ENCODE peak calls at places on chromosome 1, in eight cellular contexts. S is substantia nigra; O is cardiac fibroblast; E is activated CD4-positive, alpha-beta T cell treated with anti-CD3 and anti-CD28 coated beads, Interleukin-2, amount 50 U/mL, for 24 hours; L is AG10803; W is HS-5; Y is sciatic nerve; K is activated naive CD8-positive, alpha-beta T cell treated with anti-CD3 and anti-CD28 coated beads, Interleukin-2, amount 10 ng/mL, durations not matched to agents 7 days and 5 days. J is an unnamed sample.

GRCh38 chr1:53402891-53403655 is 56.1 kb upstream of the DMRTB1 start:
- DNase-seq in S (no peak), O (no peak), E (no peak), L (no peak), W (no peak), Y (peak), K (no peak), J (no peak)

GRCh38 chr1:103265551-103265950 is 157.2 kb upstream of the COL11A1 start:
- DNase-seq in S (no peak), O (peak), E (no peak), L (peak), W (no peak), Y (no peak), K (no peak), J (no peak)

GRCh38 chr1:168737446-168737845 is 8.4 kb upstream of the DPT start:
- DNase-seq in S (no peak), O (no peak), E (no peak), L (no peak), W (no peak), Y (no peak), K (no peak), J (no peak)

GRCh38 chr1:24426738-24427468 is 11.3 kb downstream of the NIPAL3 start:
- DNase-seq in S (no peak), O (no peak), E (no peak), L (no peak), W (no peak), Y (no peak), K (no peak), J (no peak)

GRCh38 chr1:31745898-31746668 is 18.1 kb downstream of the ADGRB2 start:
- DNase-seq in S (no peak), O (peak), E (no peak), L (no peak), W (no peak), Y (no peak), K (no peak), J (no peak)

GRCh38 chr1:211800925-211801607 is 29.5 kb downstream of the LPGAT1 start:
- DNase-seq in S (no peak), O (no peak), E (no peak), L (no peak), W (no peak), Y (no peak), K (no peak), J (no peak)

GRCh38 chr1:78760858-78761257 is 111.2 kb downstream of the IFI44 start:
- DNase-seq in S (no peak), O (no peak), E (no peak), L (no peak), W (no peak), Y (no peak), K (no peak), J (no peak)

GRCh38 chr1:55213885-55214213 is 1.3 kb downstream of the USP24 start:
- DNase-seq in S (no peak), O (no peak), E (no peak), L (no peak), W (no peak), Y (peak), K (peak), J (no peak)

GRCh38 chr1:238177960-238178359 is 287.2 kb upstream of the ZP4 start:
- DNase-seq in S (no peak), O (no peak), E (no peak), L (no peak), W (peak), Y (no peak), K (no peak), J (no peak)

GRCh38 chr1:35047188-35047858 is 15.6 kb upstream of the ZMYM6 start:
- DNase-seq in S (no peak), O (peak), E (no peak), L (peak), W (peak), Y (no peak), K (no peak), J (no peak)